ENCODE peak calls at places on chromosomes 6 and 20, in five cellular contexts. D is AG09309, Y is spleen, B is Peyer's patch, P is cardiac fibroblast. A is an unnamed sample.

GRCh38 chr20:62656205-62656918 is 14.1 kb downstream of the SLCO4A1 start:
- DNase-seq in P (no peak), D (no peak), B (no peak), Y (no peak), A (no peak)

GRCh38 chr6:24910850-24911712 is 24.7 kb downstream of the RIPOR2 start:
- DNase-seq in B (peak; percentile 52), D (no peak), Y (peak; percentile 91), P (peak; percentile 19), A (peak; percentile 47)

GRCh38 chr6:24126586-24127192 is 674 bp downstream of the NRSN1 start:
- DNase-seq in Y (no peak), P (peak; percentile 53), B (no peak), D (no peak), A (peak; percentile 78)

GRCh38 chr6:17938885-17939284 is 48.5 kb downstream of the KIF13A start:
- DNase-seq in B (no peak), Y (no peak), P (peak; percentile 68), D (no peak), A (peak; percentile 77)

GRCh38 chr6:56143796-56144195 is 103.6 kb downstream of the COL21A1 start:
- DNase-seq in B (no peak), D (no peak), Y (no peak), P (peak; percentile 44), A (peak; percentile 6)

GRCh38 chr6:150491131-150491795 is 108.4 kb upstream of the PLEKHG1 start:
- DNase-seq in Y (no peak), P (peak; percentile 60), D (peak; percentile 40), B (no peak), A (peak; percentile 38)

GRCh38 chr20:3733119-3733995 is 872 bp downstream of the HSPA12B start:
- DNase-seq in D (no peak), B (no peak), P (no peak), Y (peak; percentile 69), A (no peak)

GRCh38 chr6:45185403-45186251 is 142.5 kb upstream of the RUNX2 start:
- DNase-seq in B (no peak), D (no peak), Y (no peak), P (peak; percentile 28), A (peak; percentile 38)

GRCh38 chr6:142702501-142703460 is 242.2 kb downstream of the HIVEP2 start:
- DNase-seq in Y (peak; percentile 83), B (peak; percentile 23), D (no peak), P (no peak), A (peak; percentile 15)

GRCh38 chr6:79874531-79875132 is 72.7 kb downstream of the ELOVL4 start:
- DNase-seq in D (peak; percentile 3), B (no peak), P (peak; percentile 47), Y (no peak), A (peak; percentile 59)

GRCh38 chr20:6583134-6583738 is 184.2 kb upstream of the BMP2 start:
- DNase-seq in Y (peak; percentile 54), D (no peak), B (no peak), P (peak; percentile 78), A (peak; percentile 78)

GRCh38 chr6:157715766-157716171 is 107.3 kb upstream of the SNX9 start:
- DNase-seq in D (peak; percentile 98), P (peak; percentile 94), B (no peak), Y (no peak), A (peak; percentile 97)

GRCh38 chr6:108689279-108690161 is 128.8 kb downstream of the FOXO3 start:
- DNase-seq in D (peak; percentile 71), B (no peak), P (peak; percentile 98), Y (no peak), A (peak; percentile 96)

GRCh38 chr6:43171284-43172126 is 436 bp downstream of the SRF start:
- DNase-seq in Y (no peak), B (no peak), P (no peak), D (no peak), A (peak; percentile 20)

GRCh38 chr6:105993769-105994521 is 92.2 kb upstream of the PRDM1 start:
- DNase-seq in B (peak; percentile 48), D (no peak), P (peak; percentile 54), Y (peak; percentile 88), A (peak; percentile 35)

GRCh38 chr6:105992315-105992961 is 93.7 kb upstream of the PRDM1 start:
- DNase-seq in B (peak; percentile 89), P (peak; percentile 74), Y (peak; percentile 96), D (no peak), A (peak; percentile 78)

GRCh38 chr6:105993341-105993740 is 92.8 kb upstream of the PRDM1 start:
- DNase-seq in Y (no peak), P (no peak), B (no peak), D (no peak), A (peak; percentile 9)

GRCh38 chr6:105994522-105995402 is 91.4 kb upstream of the PRDM1 start:
- DNase-seq in Y (peak; percentile 91), B (peak; percentile 58), P (peak; percentile 76), D (peak; percentile 68), A (peak; percentile 54)

GRCh38 chr6:105995403-105995699 is 90.8 kb upstream of the PRDM1 start:
- DNase-seq in P (no peak), B (no peak), D (no peak), Y (no peak), A (no peak)
- H3K4me3 ChIP-seq in P (peak overlapping the region; percentile 66), B (no peak overlapping the region), D (peak overlapping the region; percentile 66), Y (no peak overlapping the region), A (no peak overlapping the region)

GRCh38 chr20:57465486-57465885 is 59.5 kb downstream of the CTCFL start:
- DNase-seq in Y (peak; percentile 44), B (no peak), P (no peak), D (no peak), A (no peak)

GRCh38 chr20:57468523-57469417 is 56.2 kb downstream of the CTCFL start:
- DNase-seq in B (no peak), D (no peak), Y (peak; percentile 69), P (no peak), A (no peak)

GRCh38 chr20:57467742-57468141 is 57.2 kb downstream of the CTCFL start:
- DNase-seq in P (no peak), B (no peak), D (no peak), Y (peak; percentile 59), A (no peak)

GRCh38 chr20:57464642-57465211 is 60.2 kb downstream of the CTCFL start:
- DNase-seq in B (no peak), P (peak; percentile 36), D (no peak), Y (peak; percentile 72), A (peak; percentile 55)

GRCh38 chr20:57465943-57466342 is 59.0 kb downstream of the CTCFL start:
- DNase-seq in D (no peak), B (no peak), P (no peak), Y (peak; percentile 29), A (no peak)
- TF ChIP-seq CTCF in D (no peak), B (no peak), P (peak; percentile 6), Y (no peak), A (peak; percentile 5)

DNA sequence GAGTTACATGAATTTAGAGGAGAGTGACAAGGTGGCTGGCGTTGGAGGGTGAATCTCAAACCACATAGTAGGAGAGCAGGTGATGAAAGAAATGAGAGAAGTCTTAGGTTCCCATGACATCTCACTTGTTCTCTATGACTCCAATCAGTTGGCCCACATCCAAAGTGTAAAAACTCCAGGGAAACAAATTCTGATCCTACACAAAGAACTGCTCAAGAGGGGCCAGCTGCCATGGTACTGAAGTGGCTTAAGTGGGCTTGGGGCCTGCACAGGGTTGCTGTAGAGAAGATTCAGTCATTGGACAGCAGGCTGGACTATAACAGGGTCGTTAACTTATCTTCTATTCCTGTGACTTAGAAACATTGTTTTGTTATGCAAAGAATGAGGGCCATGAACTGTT is 7.6 kb upstream of the ADGRF4 start:
- DNase-seq in B (no peak), D (no peak), P (no peak), Y (no peak), A (no peak)
- H3K4me3 ChIP-seq in B (no peak overlapping the region), D (no peak overlapping the region), P (no peak overlapping the region), Y (no peak overlapping the region), A (no peak overlapping the region)

DNA sequence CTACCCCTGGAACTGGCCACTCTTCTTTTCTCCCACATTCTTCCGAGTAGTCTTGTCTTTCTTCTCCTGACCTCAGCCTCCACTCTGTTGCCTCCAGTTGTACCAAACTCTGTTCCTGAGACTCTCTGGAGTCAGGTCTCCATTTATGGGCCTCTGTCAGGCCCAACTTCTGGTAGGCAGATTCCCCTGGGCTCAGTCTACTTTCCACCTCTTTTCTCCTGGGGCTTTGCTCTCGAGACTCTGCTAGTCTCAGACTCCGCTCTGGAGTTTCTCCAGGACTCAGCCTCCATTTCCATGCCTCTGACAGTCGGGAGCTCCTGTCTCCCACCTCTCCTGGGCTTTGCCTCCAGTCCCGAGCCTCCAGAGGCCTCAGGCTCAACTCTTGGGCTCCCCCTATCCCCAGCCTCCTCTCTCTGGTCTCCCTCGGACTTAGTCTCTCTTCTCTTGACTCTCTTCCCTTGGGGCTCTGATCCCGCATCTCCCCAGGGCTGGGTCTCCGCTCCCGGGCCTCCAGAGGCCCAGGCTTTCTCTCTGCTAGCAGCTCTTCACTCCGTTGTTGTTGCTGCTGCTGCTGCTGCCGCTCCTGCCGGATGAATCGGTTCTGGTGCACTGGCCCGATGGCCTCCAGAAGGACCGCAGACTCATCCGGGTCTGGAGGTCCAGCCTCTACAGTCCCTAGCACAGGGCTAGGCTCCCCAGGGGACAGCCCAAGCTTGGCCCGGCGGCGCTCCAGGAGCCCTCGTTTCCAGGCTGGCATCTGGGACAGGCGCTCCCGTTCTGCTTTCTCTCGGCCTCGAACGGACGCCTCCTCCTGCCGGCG is 1.1 kb downstream of the PPP1R18 start:
- DNase-seq in D (no peak), B (peak; percentile 48), Y (peak; percentile 89), P (peak; percentile 55), A (no peak)
- TF ChIP-seq CTCF in D (peak; percentile 27), B (no peak), Y (no peak), P (peak; percentile 31), A (peak; percentile 49)

GRCh38 chr20:4950841-4951240 is 50.5 kb downstream of the SLC23A2 start:
- DNase-seq in Y (no peak), B (no peak), D (no peak), P (no peak), A (no peak)
- H3K4me3 ChIP-seq in Y (no peak overlapping the region), B (no peak overlapping the region), D (no peak overlapping the region), P (no peak overlapping the region), A (no peak overlapping the region)

GRCh38 chr6:21828689-21829088 is 235.1 kb downstream of the SOX4 start:
- DNase-seq in B (no peak), D (no peak), P (no peak), Y (no peak), A (no peak)
- TF ChIP-seq CTCF in B (no peak), D (no peak), P (no peak), Y (no peak), A (no peak)

DNA sequence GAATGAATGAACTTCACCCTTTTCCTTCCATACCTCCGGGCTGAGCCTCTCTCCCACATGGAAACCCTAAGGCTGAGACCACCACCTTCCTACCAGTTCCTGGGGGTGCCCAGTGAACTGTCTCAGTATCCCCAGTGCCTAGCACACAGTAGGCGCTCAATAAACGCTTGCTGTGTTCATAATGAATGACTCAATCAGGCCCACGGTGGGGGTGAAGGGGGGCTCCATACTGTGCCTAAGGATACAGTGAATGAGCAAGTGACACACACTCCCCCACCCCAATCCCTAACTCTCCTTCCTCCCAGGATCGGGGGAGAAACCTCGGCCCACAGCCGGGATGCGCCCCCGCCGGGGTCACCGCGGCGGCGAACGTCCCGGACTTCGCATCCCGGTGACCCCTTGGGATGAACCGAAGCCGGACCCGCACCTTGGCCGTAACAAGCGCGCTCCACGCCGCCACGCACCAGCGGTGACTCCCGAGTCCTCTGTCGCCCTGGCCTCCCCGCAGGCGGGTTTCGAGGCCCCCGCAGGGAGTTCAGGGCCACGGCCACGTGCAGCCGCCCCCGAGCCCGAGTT is 592 bp downstream of the KCNG1 start:
- DNase-seq in D (no peak), Y (no peak), B (no peak), P (no peak), A (no peak)
- H3K4me3 ChIP-seq in D (peak overlapping the region; percentile 54), Y (peak overlapping the region; percentile 48), B (peak overlapping the region; percentile 40), P (peak overlapping the region; percentile 65), A (peak overlapping the region; percentile 67)

GRCh38 chr6:75109757-75110156 is 96.1 kb downstream of the COL12A1 start:
- DNase-seq in P (no peak), D (no peak), Y (no peak), B (no peak), A (no peak)
- TF ChIP-seq CTCF in P (no peak), D (no peak), Y (no peak), B (no peak), A (no peak)

A was measured in choroid plexus epithelial cell.